ENCODE peak calls at places on chromosomes 6 and 20, in eight cellular contexts. K is H54, F is AG10803, E is endothelial cell, G is HTR-8/SVneo, B is H9, S is body of pancreas, O is RKO. Y is an unnamed sample.

GRCh38 chr20:63335711-63336110 is 25.4 kb downstream of the CHRNA4 start:
- DNase-seq in O (no peak), K (no peak), E (peak), S (no peak), B (no peak), G (no peak), F (no peak), Y (no peak)

GRCh38 chr6:157211603-157212455 is 111.5 kb downstream of the TMEM242 start:
- DNase-seq in F (no peak), G (no peak), K (no peak), S (no peak), O (no peak), E (no peak), B (no peak), Y (no peak)

GRCh38 chr20:57688864-57689263 is 21.0 kb downstream of the PMEPA1 start:
- DNase-seq in E (no peak), O (no peak), B (no peak), S (peak), K (no peak), G (no peak), F (no peak), Y (no peak)

GRCh38 chr6:47414517-47415167 is 62.9 kb upstream of the CD2AP start:
- DNase-seq in F (peak), S (peak), B (no peak), G (no peak), O (no peak), K (no peak), E (no peak), Y (peak)

GRCh38 chr20:40637176-40637575 is 51.9 kb downstream of the MAFB start:
- DNase-seq in G (no peak), F (no peak), B (peak), S (no peak), K (no peak), O (no peak), E (no peak), Y (no peak)

GRCh38 chr6:149212892-149213786 is 104.4 kb upstream of the TAB2 start:
- DNase-seq in S (no peak), K (no peak), B (no peak), G (no peak), O (no peak), F (no peak), E (no peak), Y (no peak)

GRCh38 chr6:43972915-43973304 is 154.3 kb downstream of the MRPL14 start:
- DNase-seq in E (no peak), F (peak), S (peak), B (peak), O (no peak), K (peak), G (no peak), Y (peak)

GRCh38 chr6:14818422-14818884 is 427.4 kb upstream of the JARID2 start:
- DNase-seq in O (no peak), S (peak), F (peak), B (no peak), G (no peak), K (no peak), E (no peak), Y (no peak)

GRCh38 chr20:21520702-21521595 is 7.1 kb upstream of the NKX2-2 start:
- DNase-seq in F (peak), B (peak), E (no peak), S (no peak), G (no peak), O (no peak), K (no peak), Y (no peak)

GRCh38 chr20:31537116-31537858 is 23.0 kb downstream of the HM13 start:
- DNase-seq in S (no peak), O (no peak), E (no peak), K (no peak), B (no peak), G (no peak), F (no peak), Y (no peak)

GRCh38 chr20:10667077-10667401 is 6.8 kb downstream of the JAG1 start:
- DNase-seq in K (no peak), E (no peak), F (no peak), S (peak), G (no peak), O (no peak), B (no peak), Y (no peak)

GRCh38 chr20:23187759-23188158 is 101.6 kb upstream of the CD93 start:
- DNase-seq in B (no peak), S (peak), O (no peak), F (no peak), K (peak), E (no peak), G (no peak), Y (no peak)

GRCh38 chr6:118783931-118784528 is 109.9 kb upstream of the ASF1A start:
- DNase-seq in S (no peak), O (no peak), E (no peak), B (no peak), K (no peak), F (peak), G (no peak), Y (no peak)

Y was measured in stromal cell of bone marrow.